ENCODE peak calls at places on chromosomes 6 and 20, in seven cellular contexts. G, D, M, J, E, Z and T are unnamed samples. For H3K4me1, the result is how much of the 10 kb centered on the place peaks cover.

GRCh38 chr6:73579389-73579788 is 58.6 kb upstream of the EEF1A1 start:
- DNase-seq in E (no peak), M (no peak), G (peak), D (no peak), J (no peak), Z (no peak), T (no peak)

GRCh38 chr6:30135757-30136156 is at the start of gene TRIM40:
- DNase-seq in E (no peak), G (no peak), Z (no peak), M (peak), D (no peak), J (no peak), T (no peak)

GRCh38 chr20:47762699-47763098 is 22.6 kb downstream of the SULF2 start:
- DNase-seq in J (no peak), E (no peak), D (peak), G (no peak), M (no peak), Z (no peak), T (no peak)

GRCh38 chr6:53161481-53162009 is 12.9 kb upstream of the GCM1 start:
- DNase-seq in J (no peak), G (no peak), M (peak), E (no peak), Z (no peak), D (no peak), T (no peak)

GRCh38 chr20:51028616-51029263 is 5.8 kb upstream of the KCNG1 start:
- DNase-seq in E (no peak), D (no peak), M (no peak), G (no peak), Z (no peak), J (no peak), T (no peak)

GRCh38 chr20:25623225-25623735 is 534 bp downstream of the NANP start:
- DNase-seq in Z (no peak), J (peak), E (peak), D (peak), G (peak), M (peak), T (peak)

GRCh38 chr6:41966961-41967311 is 25.3 kb upstream of the CCND3 start:
- DNase-seq in D (no peak), Z (no peak), M (no peak), G (no peak), J (no peak), E (peak), T (no peak)

GRCh38 chr6:131029661-131030297 is 33.3 kb downstream of the EPB41L2 start:
- DNase-seq in Z (no peak), M (no peak), J (no peak), D (no peak), G (no peak), E (peak), T (no peak)

GRCh38 chr6:56668158-56668557 is 25.5 kb upstream of the DST start:
- DNase-seq in Z (no peak), D (no peak), G (no peak), J (no peak), E (no peak), M (no peak), T (no peak)

GRCh38 chr6:33297956-33298772 is 578 bp downstream of the RGL2 start:
- DNase-seq in M (peak), J (peak), D (peak), E (peak), G (peak), Z (no peak), T (peak)

GRCh38 chr6:136344420-136344819 is 54.8 kb upstream of the BCLAF1 start:
- DNase-seq in E (peak), M (no peak), D (no peak), Z (no peak), G (no peak), J (no peak), T (no peak)

GRCh38 chr6:42374027-42374669 is 77.6 kb downstream of the TRERF1 start:
- DNase-seq in J (no peak), E (no peak), D (no peak), G (no peak), Z (no peak), M (no peak), T (no peak)

GRCh38 chr6:151374024-151374423 is 17.3 kb downstream of the ZBTB2 start:
- DNase-seq in G (no peak), D (no peak), Z (no peak), E (no peak), J (no peak), M (peak), T (no peak)

GRCh38 chr20:31489152-31489551 is 14.1 kb downstream of the REM1 start:
- DNase-seq in E (no peak), G (no peak), M (no peak), D (no peak), Z (no peak), J (no peak), T (no peak)

GRCh38 chr6:26187981-26188635 is 100.9 kb downstream of the HFE start:
- DNase-seq in D (no peak), G (no peak), J (peak), E (peak), M (peak), Z (no peak), T (no peak)

GRCh38 chr6:29696147-29697129 is 15.5 kb upstream of the ZFP57 start:
- DNase-seq in Z (no peak), E (no peak), J (no peak), M (no peak), G (no peak), D (no peak), T (no peak)

GRCh38 chr6:105759946-105760345 is 326.2 kb upstream of the PRDM1 start:
- DNase-seq in D (no peak), G (no peak), M (no peak), J (no peak), E (peak), Z (no peak), T (no peak)

GRCh38 chr6:34030831-34031566 is 114.9 kb downstream of the GRM4 start:
- DNase-seq in D (no peak), G (no peak), J (no peak), M (no peak), Z (no peak), E (no peak), T (no peak)

GRCh38 chr6:43317968-43318367 is 9.3 kb upstream of the CRIP3 start:
- DNase-seq in E (no peak), Z (no peak), D (no peak), J (no peak), G (no peak), M (no peak), T (no peak)

GRCh38 chr6:79048611-79049010 is 29.4 kb downstream of the PHIP start:
- DNase-seq in M (peak), E (peak), D (peak), Z (no peak), J (no peak), G (no peak), T (no peak)

GRCh38 chr6:97697450-97697849 is 414.4 kb upstream of the MMS22L start:
- DNase-seq in G (no peak), E (peak), D (no peak), J (no peak), M (no peak), Z (no peak), T (no peak)

GRCh38 chr6:83019741-83020140 is 45.9 kb downstream of the UBE3D start:
- DNase-seq in D (no peak), M (no peak), E (no peak), J (no peak), Z (no peak), G (no peak), T (no peak)

GRCh38 chr6:53565886-53566285 is 21.0 kb upstream of the GCLC start:
- DNase-seq in G (no peak), E (peak), D (no peak), Z (no peak), J (no peak), M (no peak), T (no peak)

GRCh38 chr6:143962644-143962929 is 45.5 kb downstream of the PLAGL1 start:
- DNase-seq in E (peak), Z (no peak), M (no peak), G (no peak), J (no peak), D (no peak), T (no peak)

GRCh38 chr6:164035912-164036485 is 621.5 kb downstream of the QKI start:
- DNase-seq in E (no peak), D (no peak), M (no peak), G (no peak), Z (no peak), J (no peak), T (no peak)

GRCh38 chr6:71383891-71384489 is 95.4 kb downstream of the OGFRL1 start:
- DNase-seq in E (peak), J (no peak), Z (no peak), D (peak), M (no peak), G (no peak), T (no peak)

GRCh38 chr6:101013612-101014195 is 132.6 kb upstream of the ASCC3 start:
- DNase-seq in E (no peak), Z (no peak), D (no peak), M (no peak), G (no peak), J (no peak), T (no peak)

GRCh38 chr20:18742841-18743240 is 70.7 kb upstream of the SCP2D1 start:
- DNase-seq in D (no peak), Z (no peak), M (no peak), G (no peak), J (no peak), E (no peak), T (no peak)

GRCh38 chr20:53739799-53740785 is 146.5 kb upstream of the ZNF217 start:
- DNase-seq in Z (peak), D (no peak), G (no peak), M (peak), E (peak), J (no peak), T (no peak)

GRCh38 chr6:129500958-129501381 is 209.0 kb downstream of the ARHGAP18 start:
- DNase-seq in D (peak), Z (no peak), G (no peak), E (peak), J (no peak), M (no peak), T (no peak)
- H3K27ac ChIP-seq in D (peak), Z (peak), G (no peak), E (peak), J (no peak), M (no peak), T (peak)

GRCh38 chr6:158019416-158019815 is 37.8 kb downstream of the SYNJ2 start:
- DNase-seq in Z (peak), E (no peak), J (no peak), D (no peak), G (no peak), M (no peak), T (no peak)

GRCh38 chr6:158021376-158021775 is 39.7 kb downstream of the SYNJ2 start:
- DNase-seq in E (no peak), M (no peak), G (no peak), D (no peak), Z (no peak), J (no peak), T (no peak)

GRCh38 chr6:158018851-158019361 is 37.2 kb downstream of the SYNJ2 start:
- DNase-seq in M (no peak), Z (peak), G (no peak), J (no peak), D (no peak), E (peak), T (no peak)

GRCh38 chr6:158020811-158021210 is 39.1 kb downstream of the SYNJ2 start:
- DNase-seq in J (no peak), G (no peak), E (no peak), M (no peak), Z (peak), D (no peak), T (no peak)

GRCh38 chr6:158020272-158020711 is 38.6 kb downstream of the SYNJ2 start:
- DNase-seq in J (peak), G (no peak), E (no peak), Z (peak), D (no peak), M (no peak), T (no peak)
- H3K4me1 ChIP-seq in J (under half), G (under half), E (under half), Z (under half), D (under half), M (under half), T (under half)

GRCh38 chr6:36600564-36601146 is 6.5 kb downstream of the SRSF3 start:
- DNase-seq in D (no peak), M (no peak), G (no peak), E (no peak), Z (no peak), J (no peak), T (no peak)
- H3K27ac ChIP-seq in D (peak), M (no peak), G (no peak), E (no peak), Z (peak), J (no peak), T (no peak)

GRCh38 chr20:64260239-64260638 is 4.7 kb downstream of the PCMTD2 start:
- DNase-seq in E (no peak), M (no peak), G (no peak), Z (no peak), J (no peak), D (no peak), T (no peak)
- H3K4me1 ChIP-seq in E (under half), M (under half), G (under half), Z (under half), J (under half), D (under half), T (under half)

GRCh38 chr6:31642798-31643570 is 9.5 kb downstream of the BAG6 start:
- DNase-seq in G (no peak), E (no peak), D (no peak), J (no peak), Z (no peak), M (no peak), T (no peak)

GRCh38 chr6:31641370-31641769 is 11.1 kb downstream of the BAG6 start:
- DNase-seq in Z (no peak), M (no peak), E (no peak), J (no peak), D (no peak), G (no peak), T (no peak)

GRCh38 chr6:31643818-31644454 is 8.5 kb downstream of the BAG6 start:
- DNase-seq in M (no peak), Z (no peak), E (no peak), G (no peak), J (no peak), D (no peak), T (no peak)

GRCh38 chr6:31640612-31641011 is 11.8 kb downstream of the BAG6 start:
- DNase-seq in E (no peak), J (no peak), M (no peak), D (no peak), G (no peak), Z (no peak), T (no peak)

GRCh38 chr6:31645325-31645724 is 7.1 kb downstream of the BAG6 start:
- DNase-seq in G (no peak), Z (no peak), J (no peak), E (no peak), D (no peak), M (no peak), T (no peak)
- H3K27ac ChIP-seq in G (no peak), Z (no peak), J (no peak), E (no peak), D (no peak), M (no peak), T (no peak)

GRCh38 chr20:20731000-20731944 is 18.8 kb upstream of the RALGAPA2 start:
- DNase-seq in Z (no peak), E (no peak), D (no peak), M (no peak), G (no peak), J (no peak), T (no peak)
- H3K4me1 ChIP-seq in Z (under half), E (under half), D (under half), M (under half), G (under half), J (under half), T (under half)

GRCh38 chr6:159126590-159126989 is 42.6 kb upstream of the FNDC1 start:
- DNase-seq in M (no peak), Z (no peak), D (no peak), E (no peak), G (no peak), J (no peak), T (no peak)
- H3K27ac ChIP-seq in M (no peak), Z (no peak), D (no peak), E (no peak), G (no peak), J (no peak), T (peak)

GRCh38 chr6:108585921-108586320 is 25.2 kb downstream of the FOXO3 start:
- DNase-seq in M (no peak), J (no peak), E (no peak), G (no peak), D (no peak), Z (no peak), T (no peak)
- H3K4me1 ChIP-seq in M (under half), J (under half), E (under half), G (half or more), D (half or more), Z (half or more), T (half or more)